ENCODE peak calls at places on chromosomes 11 and 22, in eight cellular contexts. P is activated CD4-positive, alpha-beta T cell treated with anti-CD3 and anti-CD28 coated beads, Interleukin-2, amount 10 ng/mL, durations not matched to agents 7 days and 5 days; E is colonic mucosa; V is mucosa of gallbladder; X is stimulated activated CD4-positive, alpha-beta T cell treated with anti-CD3 and anti-CD28 coated beads, Interleukin-12 subunit alpha, Interleukin-12 subunit beta, amount 100 ng/mL, for 48 hours; Y is skeletal muscle cell; M is HCEC 1CT; S is substantia nigra. G is an unnamed sample.

GRCh38 chr22:44311104-44311854 is 1.5 kb downstream of the SHISAL1 start:
- DNase-seq in E (no peak), M (no peak), X (no peak), V (no peak), Y (no peak), S (no peak), P (no peak), G (no peak)

GRCh38 chr11:35927730-35928129 is 16.1 kb upstream of the LDLRAD3 start:
- DNase-seq in Y (peak; percentile 69), S (peak; percentile 45), V (peak; percentile 22), X (no peak), M (peak; percentile 67), P (no peak), E (peak; percentile 21), G (no peak)

GRCh38 chr11:116796548-116796947 is 4.9 kb upstream of the APOA5 start:
- DNase-seq in M (no peak), X (no peak), E (no peak), S (no peak), V (no peak), P (no peak), Y (no peak), G (no peak)

GRCh38 chr11:38448284-38448683 is 1850.2 kb upstream of the RAG2 start:
- DNase-seq in Y (peak; percentile 16), S (peak; percentile 5), V (no peak), P (no peak), M (no peak), E (no peak), X (no peak), G (no peak)

GRCh38 chr11:27020736-27021135 is 19.9 kb upstream of the BBOX1 start:
- DNase-seq in X (no peak), P (no peak), Y (no peak), M (no peak), V (no peak), S (no peak), E (no peak), G (no peak)

GRCh38 chr11:13169709-13170108 is 107.9 kb upstream of the BMAL1 start:
- DNase-seq in M (peak; percentile 85), Y (peak; percentile 89), X (no peak), S (no peak), E (no peak), V (no peak), P (no peak), G (peak; percentile 22)

GRCh38 chr11:27248430-27249207 is 114.4 kb downstream of the CCDC34 start:
- DNase-seq in X (no peak), P (no peak), M (no peak), Y (no peak), V (no peak), S (no peak), E (no peak), G (no peak)

GRCh38 chr11:19220903-19221682 is 19.3 kb upstream of the CSRP3 start:
- DNase-seq in M (no peak), Y (no peak), P (no peak), V (peak; percentile 32), S (peak; percentile 4), E (peak; percentile 31), X (no peak), G (no peak)

GRCh38 chr11:575324-575995 is 810 bp upstream of the PHRF1 start:
- DNase-seq in Y (no peak), P (no peak), E (peak; percentile 82), S (no peak), V (no peak), X (no peak), M (no peak), G (no peak)

GRCh38 chr22:44362249-44363040 is 49.7 kb upstream of the SHISAL1 start:
- DNase-seq in V (no peak), P (no peak), S (no peak), M (no peak), X (no peak), E (no peak), Y (no peak), G (no peak)

GRCh38 chr11:86288776-86289507 is 13.1 kb upstream of the HIKESHI start:
- DNase-seq in Y (no peak), M (no peak), S (no peak), V (no peak), X (peak; percentile 35), P (no peak), E (no peak), G (no peak)

GRCh38 chr11:74282421-74282820 is 29.0 kb downstream of the P4HA3 start:
- DNase-seq in M (no peak), Y (no peak), X (no peak), E (no peak), S (no peak), P (no peak), V (no peak), G (no peak)

GRCh38 chr11:35017528-35018342 is 101.3 kb downstream of the PDHX start:
- DNase-seq in V (no peak), S (no peak), E (no peak), Y (no peak), M (no peak), P (no peak), X (no peak), G (no peak)

GRCh38 chr11:112298535-112298934 is 37.9 kb upstream of the PLET1 start:
- DNase-seq in E (no peak), X (no peak), Y (no peak), S (peak; percentile 49), P (no peak), M (no peak), V (peak; percentile 13), G (no peak)

GRCh38 chr11:44621140-44621681 is 55.7 kb downstream of the CD82 start:
- DNase-seq in Y (no peak), V (peak; percentile 68), X (peak; percentile 45), S (peak; percentile 85), P (peak; percentile 55), M (peak; percentile 40), E (peak; percentile 74), G (peak; percentile 77)

GRCh38 chr11:74443071-74443864 is 24.1 kb downstream of the KCNE3 start:
- DNase-seq in S (peak; percentile 8), X (no peak), Y (no peak), E (peak; percentile 69), M (no peak), P (no peak), V (peak; percentile 53), G (peak; percentile 28)

GRCh38 chr22:33227791-33228190 is 169.6 kb upstream of the SYN3 start:
- DNase-seq in P (no peak), M (no peak), E (no peak), V (no peak), X (no peak), Y (no peak), S (no peak), G (no peak)

GRCh38 chr11:1513326-1514296 is 27.0 kb upstream of the MOB2 start:
- DNase-seq in Y (no peak), E (no peak), S (no peak), X (no peak), V (no peak), P (no peak), M (no peak), G (no peak)

GRCh38 chr22:36198936-36199616 is 2.5 kb downstream of the APOL4 start:
- DNase-seq in S (no peak), E (no peak), Y (no peak), M (no peak), P (no peak), X (no peak), V (no peak), G (no peak)

GRCh38 chr11:18853086-18853720 is 61.6 kb upstream of the PTPN5 start:
- DNase-seq in S (no peak), E (no peak), V (no peak), X (no peak), Y (no peak), P (no peak), M (no peak), G (peak; percentile 62)

GRCh38 chr22:48925450-48925849 is 902.2 kb downstream of the BRD1 start:
- DNase-seq in V (no peak), P (no peak), E (no peak), S (no peak), Y (no peak), X (no peak), M (no peak), G (no peak)

GRCh38 chr22:26672590-26673468 is 15.4 kb downstream of the MIAT start:
- DNase-seq in Y (peak; percentile 69), S (peak; percentile 66), P (peak; percentile 95), X (peak; percentile 86), V (peak; percentile 94), E (peak; percentile 95), M (peak; percentile 92), G (peak; percentile 98)

GRCh38 chr11:131943296-131943695 is 572.9 kb downstream of the NTM start:
- DNase-seq in M (no peak), V (no peak), E (no peak), S (peak; percentile 79), Y (no peak), X (no peak), P (no peak), G (no peak)

GRCh38 chr11:88259431-88259830 is 78.1 kb downstream of the CTSC start:
- DNase-seq in S (no peak), E (no peak), Y (no peak), X (no peak), V (no peak), M (no peak), P (no peak), G (no peak)

GRCh38 chr11:72924568-72925190 is 110.5 kb downstream of the ATG16L2 start:
- DNase-seq in S (no peak), V (no peak), E (no peak), Y (no peak), P (no peak), X (no peak), M (peak; percentile 64), G (peak; percentile 82)

GRCh38 chr11:28110839-28111235 is 2.6 kb downstream of the METTL15 start:
- DNase-seq in V (no peak), X (no peak), E (peak; percentile 19), M (no peak), P (no peak), Y (no peak), S (no peak), G (no peak)

GRCh38 chr11:24697722-24698121 is 200.9 kb downstream of the LUZP2 start:
- DNase-seq in Y (peak; percentile 13), S (no peak), P (no peak), V (no peak), M (peak; percentile 55), E (no peak), X (no peak), G (peak; percentile 54)

GRCh38 chr11:16876840-16877239 is 137.4 kb downstream of the PLEKHA7 start:
- DNase-seq in Y (no peak), P (no peak), X (no peak), V (no peak), E (no peak), M (no peak), S (no peak), G (no peak)

GRCh38 chr22:42662114-42663021 is 13.2 kb upstream of the CYB5R3 start:
- DNase-seq in Y (no peak), S (peak; percentile 83), X (peak; percentile 75), M (peak; percentile 60), V (peak; percentile 87), E (peak; percentile 91), P (peak; percentile 83), G (peak; percentile 74)

GRCh38 chr11:67282155-67282875 is 6.8 kb upstream of the ANKRD13D start:
- DNase-seq in P (no peak), Y (no peak), M (no peak), E (no peak), V (no peak), X (no peak), S (no peak), G (no peak)

GRCh38 chr11:128205796-128206195 is 381.6 kb downstream of the ETS1 start:
- DNase-seq in S (no peak), M (no peak), Y (no peak), P (no peak), X (no peak), V (no peak), E (no peak), G (no peak)

GRCh38 chr11:9037046-9037780 is 33.4 kb upstream of the NRIP3 start:
- DNase-seq in S (no peak), M (no peak), Y (no peak), X (no peak), P (no peak), V (no peak), E (no peak), G (no peak)

GRCh38 chr11:134561348-134561720 is 149.3 kb upstream of the B3GAT1 start:
- DNase-seq in E (no peak), P (no peak), S (no peak), V (peak; percentile 7), M (no peak), Y (no peak), X (no peak), G (no peak)